ENCODE peak calls at places on chromosomes 5 and 9, in four cellular contexts. One of them, this sample, is unnamed.

GRCh38 chr5:142317173-142317572 is 7.6 kb downstream of the SPRY4 start:
- DNase-seq in lung: no peak
- DNase-seq in GM23248: peak; percentile 18
- DNase-seq in mesenchymal stem cell: no peak
- DNase-seq in this sample: no peak

GRCh38 chr9:129310666-129311350 is 132.7 kb upstream of the IER5L start:
- DNase-seq in lung: no peak
- DNase-seq in GM23248: peak; percentile 60
- DNase-seq in mesenchymal stem cell: peak; percentile 49
- DNase-seq in this sample: no peak

GRCh38 chr9:6199596-6199995 is 16.0 kb upstream of the IL33 start:
- DNase-seq in lung: no peak
- DNase-seq in GM23248: no peak
- DNase-seq in mesenchymal stem cell: no peak
- DNase-seq in this sample: no peak

GRCh38 chr5:90843443-90843842 is 284.8 kb downstream of the ADGRV1 start:
- DNase-seq in lung: no peak
- DNase-seq in GM23248: no peak
- DNase-seq in mesenchymal stem cell: no peak
- DNase-seq in this sample: no peak

GRCh38 chr5:143352691-143353090 is 50.8 kb downstream of the NR3C1 start:
- DNase-seq in lung: no peak
- DNase-seq in GM23248: no peak
- DNase-seq in mesenchymal stem cell: no peak
- DNase-seq in this sample: no peak

GRCh38 chr9:120770923-120771322 is 22.3 kb downstream of the FBXW2 start:
- DNase-seq in lung: no peak
- DNase-seq in GM23248: no peak
- DNase-seq in mesenchymal stem cell: no peak
- DNase-seq in this sample: no peak

GRCh38 chr9:130024597-130024994 is 18.4 kb downstream of the FNBP1 start:
- DNase-seq in lung: no peak
- DNase-seq in GM23248: peak; percentile 38
- DNase-seq in mesenchymal stem cell: no peak
- DNase-seq in this sample: no peak

GRCh38 chr9:37094751-37095150 is 25.6 kb upstream of the ZCCHC7 start:
- DNase-seq in lung: no peak
- DNase-seq in GM23248: no peak
- DNase-seq in mesenchymal stem cell: no peak
- DNase-seq in this sample: no peak

GRCh38 chr9:22118810-22119479 is 109.8 kb upstream of the CDKN2B start:
- DNase-seq in lung: no peak
- DNase-seq in GM23248: no peak
- DNase-seq in mesenchymal stem cell: no peak
- DNase-seq in this sample: no peak

GRCh38 chr5:19802686-19803085 is 185.3 kb downstream of the CDH18 start:
- DNase-seq in lung: no peak
- DNase-seq in GM23248: no peak
- DNase-seq in mesenchymal stem cell: no peak
- DNase-seq in this sample: no peak

GRCh38 chr9:74443036-74443750 is 53.9 kb upstream of the RORB start:
- DNase-seq in lung: no peak
- DNase-seq in GM23248: peak; percentile 6
- DNase-seq in mesenchymal stem cell: no peak
- DNase-seq in this sample: no peak

GRCh38 chr9:98917691-98918487 is 25.8 kb upstream of the COL15A1 start:
- DNase-seq in lung: no peak
- DNase-seq in GM23248: no peak
- DNase-seq in mesenchymal stem cell: no peak
- DNase-seq in this sample: no peak

GRCh38 chr5:36870399-36871040 is 6.0 kb upstream of the NIPBL start:
- DNase-seq in lung: no peak
- DNase-seq in GM23248: peak; percentile 77
- DNase-seq in mesenchymal stem cell: peak; percentile 78
- DNase-seq in this sample: no peak

GRCh38 chr5:35285435-35285834 is 55.1 kb upstream of the PRLR start:
- DNase-seq in lung: no peak
- DNase-seq in GM23248: peak; percentile 21
- DNase-seq in mesenchymal stem cell: no peak
- DNase-seq in this sample: no peak

GRCh38 chr9:4579011-4579410 is 83.1 kb upstream of the PLPP6 start:
- DNase-seq in lung: no peak
- DNase-seq in GM23248: peak; percentile 36
- DNase-seq in mesenchymal stem cell: no peak
- DNase-seq in this sample: no peak

GRCh38 chr5:78361226-78361993 is 993 bp downstream of the SCAMP1 start:
- DNase-seq in lung: peak; percentile 49
- DNase-seq in GM23248: peak; percentile 71
- DNase-seq in mesenchymal stem cell: peak; percentile 65
- DNase-seq in this sample: no peak

GRCh38 chr9:81132318-81132717 is 557.0 kb downstream of the TLE1 start:
- DNase-seq in lung: no peak
- DNase-seq in GM23248: no peak
- DNase-seq in mesenchymal stem cell: peak; percentile 53
- DNase-seq in this sample: no peak

GRCh38 chr9:115296831-115297565 is 179.0 kb upstream of the TNC start:
- DNase-seq in lung: no peak
- DNase-seq in GM23248: peak; percentile 17
- DNase-seq in mesenchymal stem cell: peak; percentile 28
- DNase-seq in this sample: no peak

GRCh38 chr5:138697720-138698360 is 55.4 kb upstream of the CTNNA1 start:
- DNase-seq in lung: no peak
- DNase-seq in GM23248: no peak
- DNase-seq in mesenchymal stem cell: no peak
- DNase-seq in this sample: no peak

GRCh38 chr5:159864885-159865622 is 51.2 kb upstream of the ADRA1B start:
- DNase-seq in lung: no peak
- DNase-seq in GM23248: peak; percentile 29
- DNase-seq in mesenchymal stem cell: no peak
- DNase-seq in this sample: no peak

GRCh38 chr9:82333671-82334070 is 345.1 kb downstream of the SPATA31D1 start:
- DNase-seq in lung: no peak
- DNase-seq in GM23248: peak; percentile 50
- DNase-seq in mesenchymal stem cell: no peak
- DNase-seq in this sample: no peak

GRCh38 chr5:57804500-57804899 is 321.9 kb upstream of the ACTBL2 start:
- DNase-seq in lung: no peak
- DNase-seq in GM23248: no peak
- DNase-seq in mesenchymal stem cell: no peak
- DNase-seq in this sample: no peak

GRCh38 chr9:123776856-123777560 is 152.9 kb downstream of the DENND1A start:
- DNase-seq in lung: no peak
- DNase-seq in GM23248: no peak
- DNase-seq in mesenchymal stem cell: no peak
- DNase-seq in this sample: no peak

GRCh38 chr5:139908749-139909148 is 113.1 kb downstream of the PSD2 start:
- DNase-seq in lung: no peak
- DNase-seq in GM23248: peak; percentile 52
- DNase-seq in mesenchymal stem cell: peak; percentile 2
- DNase-seq in this sample: no peak

GRCh38 chr9:129341197-129341990 is 163.3 kb upstream of the IER5L start:
- DNase-seq in lung: no peak
- DNase-seq in GM23248: no peak
- DNase-seq in mesenchymal stem cell: no peak
- DNase-seq in this sample: no peak

GRCh38 chr9:114100536-114100935 is 1.4 kb upstream of the KIF12 start:
- DNase-seq in lung: no peak
- DNase-seq in GM23248: no peak
- DNase-seq in mesenchymal stem cell: no peak
- DNase-seq in this sample: no peak

GRCh38 chr9:130292104-130292503 is 26.5 kb downstream of the HMCN2 start:
- DNase-seq in lung: no peak
- DNase-seq in GM23248: peak; percentile 65
- DNase-seq in mesenchymal stem cell: no peak
- DNase-seq in this sample: no peak

GRCh38 chr5:14809369-14810144 is 62.0 kb downstream of the ANKH start:
- DNase-seq in lung: peak; percentile 39
- DNase-seq in GM23248: peak; percentile 97
- DNase-seq in mesenchymal stem cell: peak; percentile 94
- DNase-seq in this sample: peak; percentile 32

GRCh38 chr9:123771690-123772089 is 158.2 kb downstream of the DENND1A start:
- DNase-seq in lung: no peak
- DNase-seq in GM23248: no peak
- DNase-seq in mesenchymal stem cell: no peak
- DNase-seq in this sample: no peak

GRCh38 chr9:98807811-98808195 is 333 bp downstream of the GALNT12 start:
- DNase-seq in lung: no peak
- DNase-seq in GM23248: peak; percentile 55
- DNase-seq in mesenchymal stem cell: peak; percentile 22
- DNase-seq in this sample: no peak

GRCh38 chr5:108727154-108727638 is 20.5 kb upstream of the FER start:
- DNase-seq in lung: peak; percentile 36
- DNase-seq in GM23248: peak; percentile 63
- DNase-seq in mesenchymal stem cell: no peak
- DNase-seq in this sample: no peak

GRCh38 chr5:20536339-20536738 is 548.3 kb upstream of the CDH18 start:
- DNase-seq in lung: no peak
- DNase-seq in GM23248: no peak
- DNase-seq in mesenchymal stem cell: no peak
- DNase-seq in this sample: no peak

GRCh38 chr5:16179511-16179935 is at the start of gene MARCHF11:
- DNase-seq in lung: no peak
- DNase-seq in GM23248: peak; percentile 2
- DNase-seq in mesenchymal stem cell: no peak
- DNase-seq in this sample: no peak

GRCh38 chr5:10400411-10400810 is 41.3 kb upstream of the ROPN1L start:
- DNase-seq in lung: no peak
- DNase-seq in GM23248: no peak
- DNase-seq in mesenchymal stem cell: no peak
- DNase-seq in this sample: no peak

GRCh38 chr9:111548623-111549022 is 23.6 kb downstream of the ZNF483 start:
- DNase-seq in lung: no peak
- DNase-seq in GM23248: no peak
- DNase-seq in mesenchymal stem cell: no peak
- DNase-seq in this sample: no peak

DNA sequence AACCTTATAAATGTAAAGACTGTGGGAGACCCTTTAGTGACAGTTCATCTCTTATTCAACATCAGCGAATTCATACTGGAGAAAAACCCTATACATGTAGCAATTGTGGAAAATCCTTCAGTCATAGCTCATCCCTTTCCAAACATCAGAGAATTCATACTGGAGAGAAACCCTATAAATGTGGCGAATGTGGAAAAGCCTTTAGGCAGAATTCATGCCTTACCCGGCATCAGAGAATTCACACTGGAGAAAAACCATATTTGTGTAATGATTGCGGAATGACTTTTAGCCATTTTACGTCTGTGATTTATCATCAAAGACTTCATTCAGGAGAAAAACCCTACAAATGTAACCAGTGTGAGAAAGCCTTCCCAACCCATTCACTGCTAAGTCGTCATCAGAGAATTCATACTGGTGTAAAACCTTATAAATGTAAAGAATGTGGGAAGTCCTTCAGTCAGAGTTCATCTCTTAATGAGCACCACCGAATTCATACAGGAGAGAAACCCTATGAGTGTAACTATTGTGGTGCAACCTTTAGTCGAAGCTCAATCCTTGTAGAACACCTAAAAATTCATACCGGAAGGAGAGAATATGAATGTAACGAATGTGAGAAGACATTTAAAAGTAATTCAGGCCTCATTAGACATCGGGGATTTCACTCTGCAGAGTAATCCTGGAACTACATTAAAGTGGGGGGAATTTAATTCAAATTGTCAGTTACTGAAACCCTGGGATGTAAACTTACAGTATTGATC is 17.7 kb downstream of the ZNF483 start:
- DNase-seq in lung: no peak
- DNase-seq in GM23248: no peak
- DNase-seq in mesenchymal stem cell: peak; percentile 11
- DNase-seq in this sample: no peak
- H3K9me3 ChIP-seq in lung: peaks cover 60% of the 10 kb centered on the region
- H3K9me3 ChIP-seq in GM23248: peaks cover 25% of the 10 kb centered on the region
- H3K9me3 ChIP-seq in mesenchymal stem cell: peaks cover 99% of the 10 kb centered on the region
- H3K9me3 ChIP-seq in this sample: peaks cover 40% of the 10 kb centered on the region

GRCh38 chr9:90821697-90822096 is 20.1 kb downstream of the SYK start:
- DNase-seq in lung: no peak
- DNase-seq in GM23248: peak; percentile 7
- DNase-seq in mesenchymal stem cell: peak; percentile 54
- DNase-seq in this sample: no peak
- H3K9me3 ChIP-seq in lung: peaks cover 4% of the 10 kb centered on the region
- H3K9me3 ChIP-seq in GM23248: no peaks in the 10 kb centered on the region
- H3K9me3 ChIP-seq in mesenchymal stem cell: no peaks in the 10 kb centered on the region
- H3K9me3 ChIP-seq in this sample: no peaks in the 10 kb centered on the region

GRCh38 chr5:174759091-174759490 is 34.7 kb downstream of the MSX2 start:
- DNase-seq in lung: no peak
- DNase-seq in GM23248: no peak
- DNase-seq in mesenchymal stem cell: no peak
- DNase-seq in this sample: no peak
- H3K9me3 ChIP-seq in lung: no peaks in the 10 kb centered on the region
- H3K9me3 ChIP-seq in GM23248: no peaks in the 10 kb centered on the region
- H3K9me3 ChIP-seq in mesenchymal stem cell: no peaks in the 10 kb centered on the region
- H3K9me3 ChIP-seq in this sample: no peaks in the 10 kb centered on the region

GRCh38 chr5:165227515-165227914 is 1722.1 kb downstream of the MAT2B start:
- DNase-seq in lung: no peak
- DNase-seq in GM23248: no peak
- DNase-seq in mesenchymal stem cell: no peak
- DNase-seq in this sample: no peak

GRCh38 chr5:165228184-165228583 is 1722.8 kb downstream of the MAT2B start:
- DNase-seq in lung: no peak
- DNase-seq in GM23248: no peak
- DNase-seq in mesenchymal stem cell: no peak
- DNase-seq in this sample: no peak

GRCh38 chr5:165232187-165232586 is 1726.8 kb downstream of the MAT2B start:
- DNase-seq in lung: no peak
- DNase-seq in GM23248: no peak
- DNase-seq in mesenchymal stem cell: no peak
- DNase-seq in this sample: no peak

GRCh38 chr5:165232629-165233028 is 1727.2 kb downstream of the MAT2B start:
- DNase-seq in lung: no peak
- DNase-seq in GM23248: no peak
- DNase-seq in mesenchymal stem cell: no peak
- DNase-seq in this sample: no peak
- H3K9me3 ChIP-seq in lung: peaks cover 3% of the 10 kb centered on the region
- H3K9me3 ChIP-seq in GM23248: no peaks in the 10 kb centered on the region
- H3K9me3 ChIP-seq in mesenchymal stem cell: peaks cover 7% of the 10 kb centered on the region
- H3K9me3 ChIP-seq in this sample: no peaks in the 10 kb centered on the region

GRCh38 chr9:96038271-96038670 is 162.8 kb downstream of the ERCC6L2 start:
- DNase-seq in lung: no peak
- DNase-seq in GM23248: no peak
- DNase-seq in mesenchymal stem cell: no peak
- DNase-seq in this sample: no peak
- H3K9me3 ChIP-seq in lung: no peaks in the 10 kb centered on the region
- H3K9me3 ChIP-seq in GM23248: no peaks in the 10 kb centered on the region
- H3K9me3 ChIP-seq in mesenchymal stem cell: peaks cover 17% of the 10 kb centered on the region
- H3K9me3 ChIP-seq in this sample: no peaks in the 10 kb centered on the region

DNA sequence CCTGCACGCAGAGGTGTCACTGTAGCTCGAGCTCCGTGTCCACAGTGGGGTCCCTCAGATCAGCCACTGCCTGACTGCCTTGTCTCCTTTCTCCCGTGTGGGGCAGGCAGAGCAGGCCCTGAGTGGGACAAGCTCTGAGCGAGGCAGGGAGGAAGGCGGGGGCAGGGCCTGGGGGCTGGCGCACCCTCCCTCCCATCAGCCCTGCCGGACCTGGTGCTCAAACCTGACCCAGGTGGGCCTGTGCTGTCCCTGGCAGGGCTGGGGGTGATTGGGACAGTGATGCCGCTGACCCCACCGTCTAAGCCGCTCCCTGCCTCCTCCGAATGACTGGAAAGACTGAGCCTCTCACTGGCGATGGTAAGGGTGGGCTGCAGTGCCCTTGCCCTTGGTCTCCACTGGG is 60.9 kb downstream of the KCNT1 start:
- DNase-seq in lung: no peak
- DNase-seq in GM23248: no peak
- DNase-seq in mesenchymal stem cell: no peak
- DNase-seq in this sample: no peak
- H3K9me3 ChIP-seq in lung: no peaks in the 10 kb centered on the region
- H3K9me3 ChIP-seq in GM23248: no peaks in the 10 kb centered on the region
- H3K9me3 ChIP-seq in mesenchymal stem cell: peaks cover 9% of the 10 kb centered on the region
- H3K9me3 ChIP-seq in this sample: no peaks in the 10 kb centered on the region